ENCODE peak calls at places on chromosomes 6 and 20, in four cellular contexts. I, E, A and F are unnamed samples.

GRCh38 chr6:137571854-137572253 is 77.7 kb upstream of the OLIG3 start:
- DNase-seq in E (peak; percentile 6), I (peak; percentile 48), A (peak; percentile 40), F (peak; percentile 7)

GRCh38 chr6:11769816-11770545 is 8.6 kb downstream of the ADTRP start:
- DNase-seq in I (no peak), A (no peak), E (no peak), F (no peak)

GRCh38 chr20:50412069-50412468 is 98.1 kb upstream of the PTPN1 start:
- DNase-seq in I (no peak), E (no peak), A (no peak), F (no peak)

GRCh38 chr6:166640342-166641043 is 13.4 kb upstream of the RPS6KA2 start:
- DNase-seq in I (no peak), A (no peak), E (peak; percentile 41), F (no peak)

GRCh38 chr6:36289281-36290018 is 19.6 kb downstream of the PNPLA1 start:
- DNase-seq in A (no peak), I (no peak), E (no peak), F (no peak)

GRCh38 chr20:58710481-58711265 is 18.1 kb downstream of the NPEPL1 start:
- DNase-seq in E (no peak), I (no peak), A (no peak), F (no peak)

GRCh38 chr6:169085466-169085865 is 168.2 kb downstream of the THBS2 start:
- DNase-seq in E (no peak), A (no peak), I (no peak), F (no peak)

GRCh38 chr6:147392917-147393625 is 115.4 kb upstream of the SAMD5 start:
- DNase-seq in A (no peak), E (no peak), I (no peak), F (no peak)

GRCh38 chr6:132122871-132123270 is 171.7 kb upstream of the CCN2 start:
- DNase-seq in I (no peak), A (no peak), E (no peak), F (no peak)

GRCh38 chr6:129645371-129646139 is 64.4 kb downstream of the ARHGAP18 start:
- DNase-seq in A (no peak), E (no peak), I (no peak), F (no peak)

GRCh38 chr20:37538003-37538402 is 10.3 kb upstream of the BLCAP start:
- DNase-seq in E (no peak), I (no peak), A (no peak), F (peak; percentile 57)

GRCh38 chr20:32510120-32510600 is 75.0 kb downstream of the NOL4L start:
- DNase-seq in I (no peak), E (no peak), A (no peak), F (no peak)

GRCh38 chr20:51381557-51381956 is 161.0 kb downstream of the NFATC2 start:
- DNase-seq in I (no peak), A (no peak), E (no peak), F (no peak)

GRCh38 chr6:48109902-48110301 is 1.1 kb downstream of the PTCHD4 start:
- DNase-seq in I (no peak), A (no peak), E (no peak), F (no peak)

GRCh38 chr6:23656257-23656731 is 469.7 kb upstream of the NRSN1 start:
- DNase-seq in E (no peak), I (no peak), A (no peak), F (no peak)

GRCh38 chr6:77368660-77369313 is 94.5 kb downstream of the HTR1B start:
- DNase-seq in A (no peak), E (no peak), I (no peak), F (no peak)

GRCh38 chr6:54897462-54898189 is 51.1 kb downstream of the FAM83B start:
- DNase-seq in E (no peak), I (no peak), A (no peak), F (no peak)

GRCh38 chr20:46215913-46216707 is 92.2 kb downstream of the CDH22 start:
- DNase-seq in E (peak; percentile 87), I (no peak), A (no peak), F (no peak)